ENCODE peak calls at places on chromosomes 12 and 14, in five cellular contexts. F is mucosa of descending colon, K is body of pancreas, W is right atrium auricular region, L is psoas muscle. T is an unnamed sample.
A peak's percentile ranks its signal among the peaks of the same experiment; 100 is the strongest.

GRCh38 chr12:66823857-66824570 is 145.1 kb upstream of the GRIP1 start:
- DNase-seq in L (no peak), F (no peak), W (no peak), K (no peak), T (no peak)

GRCh38 chr12:68247785-68248184 is 5.6 kb downstream of the IL22 start:
- DNase-seq in F (no peak), K (no peak), W (no peak), L (no peak), T (no peak)

GRCh38 chr14:49868720-49869114 is 16.1 kb upstream of the NEMF start:
- DNase-seq in W (no peak), F (no peak), L (no peak), K (no peak), T (peak; percentile 16)

GRCh38 chr14:95519699-95520098 is 3.2 kb upstream of the SYNE3 start:
- DNase-seq in F (peak; percentile 73), W (peak; percentile 95), K (peak; percentile 69), L (peak; percentile 85), T (peak; percentile 92)

GRCh38 chr12:133063556-133063955 is 17.2 kb upstream of the ZNF140 start:
- DNase-seq in W (no peak), F (no peak), L (no peak), K (no peak), T (no peak)

GRCh38 chr14:104826197-104826857 is 25.4 kb downstream of the ZBTB42 start:
- DNase-seq in F (peak; percentile 92), W (peak; percentile 81), L (peak; percentile 91), K (peak; percentile 88), T (peak; percentile 72)

GRCh38 chr12:93748672-93749403 is 71.7 kb downstream of the CRADD start:
- DNase-seq in F (no peak), W (no peak), K (no peak), L (no peak), T (no peak)

GRCh38 chr14:88613552-88614010 is 50.7 kb downstream of the ZC3H14 start:
- DNase-seq in W (no peak), K (peak; percentile 82), F (no peak), L (no peak), T (peak; percentile 18)

GRCh38 chr12:69966839-69967238 is 141.8 kb downstream of the MYRFL start:
- DNase-seq in F (no peak), L (no peak), K (no peak), W (no peak), T (peak; percentile 50)

GRCh38 chr12:106583578-106584103 is 837 bp downstream of the RFX4 start:
- DNase-seq in W (no peak), F (no peak), L (no peak), K (no peak), T (peak; percentile 11)
- H3K4me3 ChIP-seq in W (peak overlapping the region; percentile 15), F (no peak overlapping the region), L (peak overlapping the region; percentile 58), K (no peak overlapping the region), T (peak overlapping the region; percentile 53)

DNA sequence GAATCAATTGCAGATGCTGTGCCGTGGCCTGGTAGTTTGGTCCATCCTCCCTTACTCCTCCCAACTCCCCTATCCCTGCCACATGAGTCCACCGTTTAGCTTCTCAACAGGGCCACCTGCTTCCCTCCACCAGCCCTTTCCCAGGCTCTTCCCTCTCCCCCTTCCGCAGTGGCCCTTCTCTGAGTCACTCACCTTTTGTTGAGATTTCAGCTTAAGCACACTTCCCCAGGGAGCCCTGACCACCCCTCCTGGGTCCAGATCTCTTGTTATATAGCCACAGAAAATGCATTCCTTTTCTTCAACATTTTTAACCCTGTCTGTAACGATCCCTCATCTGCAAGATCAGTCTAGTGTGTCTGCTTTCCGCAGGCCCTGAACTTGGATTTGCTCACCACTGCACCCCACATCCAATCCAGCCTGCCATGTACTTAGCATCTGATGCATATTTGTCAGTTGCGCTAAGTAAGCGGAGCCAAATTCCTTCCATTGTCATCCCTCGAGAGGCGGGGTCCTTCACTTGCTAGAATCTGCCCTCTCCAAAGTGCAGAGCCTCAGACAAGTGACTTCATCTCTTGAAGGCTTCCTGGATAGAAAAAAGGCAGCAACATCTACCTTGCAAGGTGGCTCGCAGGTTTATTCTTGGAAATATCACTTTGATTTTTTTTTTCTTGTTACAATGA is 41.1 kb downstream of the TMEM63C start:
- DNase-seq in K (no peak), W (no peak), F (no peak), L (no peak), T (no peak)
- H3K4me3 ChIP-seq in K (no peak overlapping the region), W (no peak overlapping the region), F (no peak overlapping the region), L (no peak overlapping the region), T (no peak overlapping the region)

GRCh38 chr12:122407208-122407607 is 15.3 kb downstream of the CLIP1 start:
- DNase-seq in K (no peak), W (no peak), F (no peak), L (no peak), T (no peak)
- H3K4me3 ChIP-seq in K (no peak overlapping the region), W (no peak overlapping the region), F (no peak overlapping the region), L (no peak overlapping the region), T (no peak overlapping the region)

GRCh38 chr14:90815817-90816662 is at the start of gene TTC7B:
- DNase-seq in W (no peak), F (no peak), L (peak; percentile 57), K (peak; percentile 30), T (peak; percentile 15)

GRCh38 chr14:90816686-90817436 is 631 bp upstream of the TTC7B start:
- DNase-seq in K (no peak), W (no peak), F (no peak), L (no peak), T (no peak)

GRCh38 chr14:90812109-90812508 is 4.1 kb downstream of the TTC7B start:
- DNase-seq in F (no peak), L (no peak), K (no peak), W (no peak), T (no peak)

GRCh38 chr14:90815567-90815816 is 738 bp downstream of the TTC7B start:
- DNase-seq in W (no peak), K (no peak), F (no peak), L (no peak), T (peak; percentile 11)

GRCh38 chr14:90814806-90815566 is 1.2 kb downstream of the TTC7B start:
- DNase-seq in F (no peak), L (no peak), K (no peak), W (no peak), T (no peak)
- H3K4me3 ChIP-seq in F (no peak overlapping the region), L (peak overlapping the region; percentile 85), K (peak overlapping the region; percentile 72), W (peak overlapping the region; percentile 86), T (peak overlapping the region; percentile 82)

DNA sequence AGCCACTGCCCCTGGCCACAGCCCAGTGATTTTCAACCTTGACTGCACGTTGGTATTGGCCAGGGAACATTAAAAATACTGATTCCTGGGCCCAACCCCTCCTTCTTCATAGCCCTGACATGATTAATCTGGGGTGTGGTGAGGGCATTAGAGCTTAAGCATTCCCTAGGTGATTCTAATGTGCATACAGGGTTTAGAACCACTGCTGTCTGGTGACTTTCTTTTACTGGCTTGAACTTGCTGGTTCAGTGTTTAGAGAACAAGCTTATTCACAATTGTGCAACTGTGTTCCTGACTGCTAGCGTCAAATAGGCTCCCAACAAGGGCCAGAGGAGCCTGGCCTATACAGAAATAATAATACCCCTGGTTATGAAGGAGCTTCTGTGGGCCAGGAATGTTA is 488.8 kb upstream of the CCDC196 start:
- DNase-seq in F (no peak), W (no peak), L (no peak), K (no peak), T (no peak)
- H3K4me3 ChIP-seq in F (no peak overlapping the region), W (no peak overlapping the region), L (no peak overlapping the region), K (no peak overlapping the region), T (no peak overlapping the region)